ENCODE peak calls at places on chromosomes 4 and X, in six cellular contexts. One of them, this sample, is unnamed. For H3K27me3, the result is how much of the 10 kb centered on the place peaks cover.

GRCh38 chr4:99722006-99722405 is 64.4 kb upstream of the C4orf54 start:
- DNase-seq in IMR-90: no peak
- DNase-seq in spleen: no peak
- DNase-seq in HepG2: no peak
- DNase-seq in left lung: no peak
- DNase-seq in endodermal cell: no peak
- DNase-seq in this sample: no peak

GRCh38 chrX:131752493-131753198 is 208.8 kb downstream of the OR13H1 start:
- DNase-seq in IMR-90: peak
- DNase-seq in spleen: peak
- DNase-seq in HepG2: no peak
- DNase-seq in left lung: no peak
- DNase-seq in endodermal cell: no peak
- DNase-seq in this sample: peak

GRCh38 chr4:39626261-39626660 is 12.4 kb downstream of the SMIM14 start:
- DNase-seq in IMR-90: no peak
- DNase-seq in spleen: no peak
- DNase-seq in HepG2: no peak
- DNase-seq in left lung: no peak
- DNase-seq in endodermal cell: no peak
- DNase-seq in this sample: no peak

GRCh38 chr4:83112239-83112638 is 2.3 kb downstream of the PLAC8 start:
- DNase-seq in IMR-90: no peak
- DNase-seq in spleen: no peak
- DNase-seq in HepG2: peak
- DNase-seq in left lung: no peak
- DNase-seq in endodermal cell: no peak
- DNase-seq in this sample: no peak

GRCh38 chrX:21770631-21771321 is 12.9 kb upstream of the SMPX start:
- DNase-seq in IMR-90: no peak
- DNase-seq in spleen: no peak
- DNase-seq in HepG2: peak
- DNase-seq in left lung: no peak
- DNase-seq in endodermal cell: peak
- DNase-seq in this sample: no peak

GRCh38 chr4:7423801-7424552 is 10.8 kb downstream of the PSAPL1 start:
- DNase-seq in IMR-90: no peak
- DNase-seq in spleen: peak
- DNase-seq in HepG2: no peak
- DNase-seq in left lung: peak
- DNase-seq in endodermal cell: peak
- DNase-seq in this sample: peak

GRCh38 chrX:155966876-155967275 is 30.6 kb upstream of the IL9R start:
- DNase-seq in IMR-90: no peak
- DNase-seq in spleen: no peak
- DNase-seq in HepG2: peak
- DNase-seq in left lung: no peak
- DNase-seq in endodermal cell: peak
- DNase-seq in this sample: no peak

GRCh38 chr4:8700576-8700975 is 108.0 kb downstream of the CPZ start:
- DNase-seq in IMR-90: no peak
- DNase-seq in spleen: peak
- DNase-seq in HepG2: no peak
- DNase-seq in left lung: no peak
- DNase-seq in endodermal cell: peak
- DNase-seq in this sample: no peak

GRCh38 chrX:24173115-24173847 is 23.8 kb downstream of the ZFX start:
- DNase-seq in IMR-90: no peak
- DNase-seq in spleen: no peak
- DNase-seq in HepG2: no peak
- DNase-seq in left lung: no peak
- DNase-seq in endodermal cell: peak
- DNase-seq in this sample: no peak

DNA sequence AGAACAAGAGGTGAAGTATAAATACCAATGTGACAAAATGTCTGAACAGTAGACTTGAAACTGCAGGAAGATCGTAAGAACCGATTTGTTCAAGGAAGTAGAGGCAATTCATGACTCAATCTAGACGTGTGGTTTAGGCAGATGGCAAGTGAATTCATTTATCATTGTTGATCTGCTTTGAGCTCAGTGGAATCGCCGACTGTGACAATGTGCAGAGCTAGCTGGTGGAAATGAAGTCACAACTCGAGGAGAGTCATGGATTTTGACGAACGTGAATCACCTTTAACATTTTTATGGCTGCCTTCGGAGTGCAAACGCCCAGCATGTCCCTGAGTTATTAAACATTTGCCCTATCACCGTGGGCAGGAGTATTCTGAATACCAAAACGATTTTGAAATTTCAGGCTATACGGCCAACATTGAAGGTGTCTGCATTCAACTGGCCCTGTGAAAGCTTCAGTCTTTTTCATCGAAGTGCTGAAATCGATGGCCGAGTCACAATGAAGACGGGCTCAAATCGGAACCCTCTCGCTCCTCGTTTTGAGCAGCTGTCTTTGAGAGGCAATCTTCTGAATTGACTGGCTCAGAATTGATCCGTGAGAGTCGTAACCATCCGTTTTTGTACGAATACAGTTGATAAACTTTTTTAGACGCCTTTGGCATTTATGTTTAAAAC is 689 bp upstream of the OGT start:
- DNase-seq in IMR-90: peak
- DNase-seq in spleen: no peak
- DNase-seq in HepG2: no peak
- DNase-seq in left lung: no peak
- DNase-seq in endodermal cell: no peak
- DNase-seq in this sample: no peak
- H3K27ac ChIP-seq in IMR-90: peak
- H3K27ac ChIP-seq in spleen: peak
- H3K27ac ChIP-seq in HepG2: peak
- H3K27ac ChIP-seq in left lung: peak
- H3K27ac ChIP-seq in endodermal cell: no peak
- H3K27ac ChIP-seq in this sample: peak

DNA sequence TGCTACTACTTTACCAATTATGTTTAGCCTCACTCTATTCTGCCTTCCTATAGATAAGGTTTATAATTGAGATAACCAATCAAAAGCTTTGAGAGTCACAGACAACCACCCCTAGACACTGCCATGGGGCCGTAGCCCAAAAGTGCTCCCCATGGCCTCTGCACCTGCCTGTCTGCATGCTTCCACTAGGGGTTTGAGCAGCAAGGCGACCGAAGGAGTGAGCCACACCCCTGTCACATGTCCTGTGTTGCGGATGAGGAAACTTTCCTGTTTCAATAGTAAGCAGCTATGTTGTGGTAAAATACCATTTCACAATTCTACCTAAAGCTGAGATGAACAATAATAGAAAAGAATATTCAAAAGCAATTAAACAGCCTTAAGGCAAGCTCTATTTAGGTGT is 856.0 kb upstream of the FRG1 start:
- DNase-seq in IMR-90: no peak
- DNase-seq in spleen: no peak
- DNase-seq in HepG2: no peak
- DNase-seq in left lung: no peak
- DNase-seq in endodermal cell: peak
- DNase-seq in this sample: no peak
- TF ChIP-seq CTCF in IMR-90: no peak
- TF ChIP-seq CTCF in spleen: no peak
- TF ChIP-seq CTCF in HepG2: no peak
- TF ChIP-seq CTCF in left lung: no peak
- TF ChIP-seq CTCF in endodermal cell: peak
- TF ChIP-seq CTCF in this sample: no peak

GRCh38 chr4:3492741-3493719 is 29.9 kb downstream of the DOK7 start:
- DNase-seq in IMR-90: peak
- DNase-seq in spleen: no peak
- DNase-seq in HepG2: no peak
- DNase-seq in left lung: no peak
- DNase-seq in endodermal cell: no peak
- DNase-seq in this sample: no peak
- H3K27me3 ChIP-seq in IMR-90: under half
- H3K27me3 ChIP-seq in spleen: under half
- H3K27me3 ChIP-seq in HepG2: under half
- H3K27me3 ChIP-seq in left lung: under half
- H3K27me3 ChIP-seq in endodermal cell: under half
- H3K27me3 ChIP-seq in this sample: under half

GRCh38 chr4:119627267-119628190 is 1.1 kb downstream of the PDE5A start:
- DNase-seq in IMR-90: peak
- DNase-seq in spleen: peak
- DNase-seq in HepG2: no peak
- DNase-seq in left lung: peak
- DNase-seq in endodermal cell: peak
- DNase-seq in this sample: peak

GRCh38 chr4:119629142-119629471 is 503 bp upstream of the PDE5A start:
- DNase-seq in IMR-90: no peak
- DNase-seq in spleen: no peak
- DNase-seq in HepG2: no peak
- DNase-seq in left lung: no peak
- DNase-seq in endodermal cell: no peak
- DNase-seq in this sample: no peak

GRCh38 chr4:119626943-119627266 is 1.7 kb downstream of the PDE5A start:
- DNase-seq in IMR-90: no peak
- DNase-seq in spleen: no peak
- DNase-seq in HepG2: no peak
- DNase-seq in left lung: no peak
- DNase-seq in endodermal cell: no peak
- DNase-seq in this sample: no peak

GRCh38 chr4:119628281-119629141 is at the start of gene PDE5A:
- DNase-seq in IMR-90: peak
- DNase-seq in spleen: peak
- DNase-seq in HepG2: peak
- DNase-seq in left lung: peak
- DNase-seq in endodermal cell: peak
- DNase-seq in this sample: peak

DNA sequence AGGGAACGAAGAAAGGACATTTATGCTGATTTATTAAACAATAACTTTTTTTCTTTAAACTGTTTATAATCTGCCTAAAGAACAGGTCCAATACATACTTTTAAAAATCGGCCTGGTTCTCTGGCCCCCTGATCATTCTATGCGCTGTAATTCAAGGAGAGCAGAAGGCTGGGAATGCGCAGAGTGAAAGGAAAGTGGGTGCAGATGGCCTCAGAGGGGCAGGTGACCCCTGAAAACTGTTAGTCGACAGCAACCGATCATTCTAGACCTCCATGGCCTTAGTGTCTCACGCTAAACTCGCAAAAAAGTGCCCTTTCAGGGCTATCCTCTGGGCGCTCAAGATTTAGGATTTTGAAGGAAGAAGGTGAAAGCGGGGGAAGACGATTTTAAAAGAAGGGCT is 2.2 kb downstream of the PDE5A start:
- DNase-seq in IMR-90: no peak
- DNase-seq in spleen: no peak
- DNase-seq in HepG2: no peak
- DNase-seq in left lung: no peak
- DNase-seq in endodermal cell: no peak
- DNase-seq in this sample: no peak
- H3K27ac ChIP-seq in IMR-90: peak
- H3K27ac ChIP-seq in spleen: peak
- H3K27ac ChIP-seq in HepG2: no peak
- H3K27ac ChIP-seq in left lung: peak
- H3K27ac ChIP-seq in endodermal cell: no peak
- H3K27ac ChIP-seq in this sample: peak

DNA sequence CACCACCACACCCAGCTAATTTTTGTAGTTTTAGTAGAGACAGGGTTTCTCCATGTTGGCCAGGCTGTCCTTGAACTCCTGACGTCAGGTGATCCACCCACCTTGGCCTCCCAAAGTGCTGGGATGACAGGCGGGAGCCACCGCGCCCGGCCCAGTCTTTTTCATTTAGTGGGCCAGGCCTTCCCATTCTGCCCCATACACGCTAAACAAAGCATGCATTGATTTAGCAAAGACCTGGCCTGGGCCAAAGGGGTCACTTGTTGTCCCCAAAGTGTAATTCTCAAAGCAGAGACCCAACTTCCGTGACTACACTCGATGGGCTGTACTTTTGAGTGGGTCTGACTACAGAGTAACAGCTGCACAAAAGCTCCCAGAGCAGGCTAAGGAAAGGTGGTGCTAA is 29.2 kb downstream of the CNGA2 start:
- DNase-seq in IMR-90: no peak
- DNase-seq in spleen: no peak
- DNase-seq in HepG2: no peak
- DNase-seq in left lung: no peak
- DNase-seq in endodermal cell: no peak
- DNase-seq in this sample: no peak
- TF ChIP-seq CTCF in IMR-90: no peak
- TF ChIP-seq CTCF in spleen: no peak
- TF ChIP-seq CTCF in HepG2: no peak
- TF ChIP-seq CTCF in left lung: no peak
- TF ChIP-seq CTCF in endodermal cell: no peak
- TF ChIP-seq CTCF in this sample: no peak

GRCh38 chrX:72102760-72103159 is 29.0 kb downstream of the RTL5 start:
- DNase-seq in IMR-90: no peak
- DNase-seq in spleen: no peak
- DNase-seq in HepG2: no peak
- DNase-seq in left lung: no peak
- DNase-seq in endodermal cell: peak
- DNase-seq in this sample: no peak

GRCh38 chrX:72100824-72101351 is 30.8 kb downstream of the RTL5 start:
- DNase-seq in IMR-90: no peak
- DNase-seq in spleen: peak
- DNase-seq in HepG2: no peak
- DNase-seq in left lung: peak
- DNase-seq in endodermal cell: no peak
- DNase-seq in this sample: no peak

GRCh38 chrX:72097081-72097480 is 34.6 kb downstream of the RTL5 start:
- DNase-seq in IMR-90: no peak
- DNase-seq in spleen: no peak
- DNase-seq in HepG2: no peak
- DNase-seq in left lung: no peak
- DNase-seq in endodermal cell: no peak
- DNase-seq in this sample: no peak

GRCh38 chrX:72101597-72102037 is 30.1 kb downstream of the RTL5 start:
- DNase-seq in IMR-90: no peak
- DNase-seq in spleen: no peak
- DNase-seq in HepG2: no peak
- DNase-seq in left lung: no peak
- DNase-seq in endodermal cell: peak
- DNase-seq in this sample: no peak

GRCh38 chrX:72100051-72100755 is 31.5 kb downstream of the RTL5 start:
- DNase-seq in IMR-90: no peak
- DNase-seq in spleen: no peak
- DNase-seq in HepG2: no peak
- DNase-seq in left lung: no peak
- DNase-seq in endodermal cell: no peak
- DNase-seq in this sample: no peak
- H3K27me3 ChIP-seq in IMR-90: half or more
- H3K27me3 ChIP-seq in spleen: under half
- H3K27me3 ChIP-seq in HepG2: under half
- H3K27me3 ChIP-seq in left lung: under half
- H3K27me3 ChIP-seq in endodermal cell: under half
- H3K27me3 ChIP-seq in this sample: under half

This sample was measured in ascending aorta.